ENCODE peak calls at places on chromosomes 3 and 15, in seven cellular contexts. H is endothelial cell, F is BJ, T is left ventricle myocardium inferior, O is lung, U is heart left ventricle, D is sigmoid colon. Y is an unnamed sample.
A peak's percentile ranks its signal among the peaks of the same experiment; 100 is the strongest.

GRCh38 chr3:41239587-41239986 is 40.3 kb downstream of the CTNNB1 start:
- DNase-seq in H (no peak), F (peak; percentile 10), T (no peak), O (no peak), U (no peak), D (no peak), Y (no peak)

GRCh38 chr15:74904190-74904805 is 2.4 kb downstream of the FAM219B start:
- DNase-seq in H (no peak), F (no peak), T (no peak), O (no peak), U (no peak), D (peak; percentile 46), Y (no peak)

GRCh38 chr15:100727291-100727851 is 125.0 kb downstream of the ASB7 start:
- DNase-seq in H (no peak), F (no peak), T (no peak), O (peak; percentile 29), U (no peak), D (no peak), Y (peak; percentile 10)

GRCh38 chr3:30162579-30162978 is 443.8 kb upstream of the TGFBR2 start:
- DNase-seq in H (no peak), F (peak; percentile 93), T (no peak), O (no peak), U (no peak), D (no peak), Y (no peak)

GRCh38 chr3:144677118-144677517 is 705.5 kb downstream of the DIPK2A start:
- DNase-seq in H (no peak), F (no peak), T (no peak), O (no peak), U (no peak), D (no peak), Y (no peak)

GRCh38 chr3:113812854-113813253 is 25.7 kb upstream of the GRAMD1C start:
- DNase-seq in H (no peak), F (no peak), T (no peak), O (no peak), U (no peak), D (no peak), Y (no peak)

GRCh38 chr15:67085818-67086649 is 20.6 kb downstream of the SMAD3 start:
- DNase-seq in H (no peak), F (peak; percentile 70), T (no peak), O (no peak), U (no peak), D (no peak), Y (peak; percentile 69)

GRCh38 chr15:91110407-91110806 is 10.3 kb downstream of the SV2B start:
- DNase-seq in H (no peak), F (no peak), T (no peak), O (no peak), U (no peak), D (no peak), Y (no peak)

GRCh38 chr3:114178770-114179368 is at the start of gene DRD3:
- DNase-seq in H (peak; percentile 58), F (no peak), T (no peak), O (no peak), U (no peak), D (no peak), Y (no peak)

GRCh38 chr3:122245513-122246174 is 62.2 kb downstream of the CASR start:
- DNase-seq in H (no peak), F (no peak), T (no peak), O (no peak), U (no peak), D (no peak), Y (no peak)

GRCh38 chr15:49953421-49953820 is 165.6 kb downstream of the ATP8B4 start:
- DNase-seq in H (no peak), F (no peak), T (no peak), O (no peak), U (no peak), D (no peak), Y (no peak)

GRCh38 chr15:99433026-99433756 is 132.6 kb upstream of the MEF2A start:
- DNase-seq in H (no peak), F (no peak), T (peak; percentile 44), O (no peak), U (peak; percentile 70), D (peak; percentile 64), Y (peak; percentile 81)

GRCh38 chr3:159187232-159187631 is 385.4 kb downstream of the MFSD1 start:
- DNase-seq in H (no peak), F (no peak), T (peak; percentile 19), O (no peak), U (no peak), D (no peak), Y (no peak)

GRCh38 chr3:127218457-127218922 is 25.6 kb downstream of the PRR23E start:
- DNase-seq in H (no peak), F (no peak), T (no peak), O (no peak), U (no peak), D (no peak), Y (no peak)

GRCh38 chr3:172197344-172197743 is 158.0 kb downstream of the FNDC3B start:
- DNase-seq in H (no peak), F (no peak), T (no peak), O (no peak), U (no peak), D (no peak), Y (no peak)

GRCh38 chr15:74318376-74319137 is 48.9 kb downstream of the CYP11A1 start:
- DNase-seq in H (no peak), F (no peak), T (peak; percentile 54), O (no peak), U (no peak), D (no peak), Y (no peak)

GRCh38 chr3:195075199-195075940 is 195.6 kb downstream of the XXYLT1 start:
- DNase-seq in H (no peak), F (no peak), T (peak; percentile 8), O (no peak), U (peak; percentile 62), D (peak; percentile 46), Y (no peak)

GRCh38 chr3:192642651-192643050 is 84.7 kb downstream of the FGF12 start:
- DNase-seq in H (no peak), F (no peak), T (peak; percentile 33), O (no peak), U (peak; percentile 58), D (no peak), Y (no peak)

GRCh38 chr3:108493862-108494261 is 16.5 kb downstream of the MYH15 start:
- DNase-seq in H (peak; percentile 9), F (no peak), T (peak; percentile 17), O (no peak), U (peak; percentile 48), D (no peak), Y (no peak)

GRCh38 chr3:141373768-141374526 is 5.6 kb downstream of the ZBTB38 start:
- DNase-seq in H (no peak), F (no peak), T (no peak), O (no peak), U (no peak), D (no peak), Y (no peak)

GRCh38 chr15:83082730-83083386 is 15.8 kb upstream of the BTBD1 start:
- DNase-seq in H (no peak), F (no peak), T (no peak), O (no peak), U (no peak), D (no peak), Y (no peak)
- TF ChIP-seq CTCF in H (no peak), F (no peak), T (no peak), O (no peak), U (no peak), D (no peak), Y (no peak)

DNA sequence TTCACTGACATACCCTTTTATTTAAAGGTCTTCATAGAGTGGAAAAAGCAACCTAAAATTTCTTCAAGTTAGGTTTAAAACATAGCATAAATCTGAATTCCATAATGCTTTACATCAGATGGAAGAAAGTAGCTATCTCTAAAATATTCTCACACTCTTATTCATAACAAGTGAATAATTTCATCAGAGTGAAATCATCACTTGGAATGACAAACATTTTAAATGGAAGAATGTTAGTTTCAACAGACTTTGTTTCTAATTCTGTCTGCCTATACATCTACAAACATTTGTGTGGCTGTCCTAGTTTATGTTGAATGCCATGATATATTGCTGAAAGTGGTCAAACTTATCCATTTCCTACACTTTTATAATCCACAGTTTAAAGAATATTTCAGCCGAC is 16.9 kb upstream of the CNTN3 start:
- DNase-seq in H (no peak), F (no peak), T (no peak), O (no peak), U (no peak), D (no peak), Y (no peak)
- TF ChIP-seq CTCF in H (no peak), F (no peak), T (no peak), O (no peak), U (no peak), D (no peak), Y (no peak)

GRCh38 chr3:43838877-43839276 is 148.1 kb downstream of the ABHD5 start:
- DNase-seq in H (no peak), F (no peak), T (no peak), O (no peak), U (no peak), D (no peak), Y (no peak)
- TF ChIP-seq CTCF in H (no peak), F (no peak), T (no peak), O (no peak), U (no peak), D (no peak), Y (no peak)

GRCh38 chr3:168090306-168091085 is 5.2 kb downstream of the GOLIM4 start:
- DNase-seq in H (no peak), F (peak; percentile 16), T (no peak), O (no peak), U (no peak), D (no peak), Y (no peak)
- TF ChIP-seq CTCF in H (no peak), F (no peak), T (no peak), O (no peak), U (no peak), D (no peak), Y (no peak)

Y was measured in GM13976.